ENCODE peak calls at places on chromosomes 16 and 17, in seven cellular contexts. Y is K562, A is T-helper 2 cell, X is HuH-7.5, I is ELF-1, M is neuronal stem cell, Q is EL. G is an unnamed sample.

GRCh38 chr17:83055911-83056582 is 23.4 kb upstream of the METRNL start:
- DNase-seq in I (no peak), Y (no peak), M (no peak), Q (peak), A (no peak), X (no peak), G (peak)

GRCh38 chr16:55703003-55704001 is 47.5 kb downstream of the SLC6A2 start:
- DNase-seq in M (peak), X (no peak), A (no peak), I (peak), Y (peak), Q (peak), G (peak)

GRCh38 chr17:77516902-77517301 is 376.1 kb downstream of the SEC14L1 start:
- DNase-seq in I (peak), M (no peak), X (no peak), A (no peak), Q (peak), Y (no peak), G (peak)

GRCh38 chr17:42679001-42679491 is 2.3 kb upstream of the PLEKHH3 start:
- DNase-seq in X (peak), A (no peak), Y (peak), I (peak), M (no peak), Q (peak), G (peak)

GRCh38 chr17:19646788-19647696 is 1.5 kb upstream of the ALDH3A2 start:
- DNase-seq in M (no peak), A (no peak), Q (peak), Y (no peak), I (peak), X (no peak), G (peak)

GRCh38 chr16:82031116-82032084 is 3.7 kb upstream of the HSD17B2 start:
- DNase-seq in X (peak), M (peak), A (no peak), Y (peak), Q (peak), I (peak), G (peak)

GRCh38 chr16:73082608-73083007 is 34.7 kb upstream of the ZFHX3 start:
- DNase-seq in Y (no peak), A (no peak), Q (peak), I (peak), X (no peak), M (no peak), G (peak)

GRCh38 chr17:62781826-62782225 is 26.3 kb downstream of the MARCHF10 start:
- DNase-seq in I (no peak), Q (peak), Y (no peak), A (no peak), X (no peak), M (no peak), G (peak)

GRCh38 chr16:55116165-55116894 is 185.7 kb downstream of the IRX5 start:
- DNase-seq in A (no peak), Q (peak), M (no peak), I (no peak), X (no peak), Y (no peak), G (no peak)

GRCh38 chr17:9212376-9213310 is 191.3 kb downstream of the NTN1 start:
- DNase-seq in I (no peak), Q (no peak), Y (no peak), A (no peak), M (no peak), X (no peak), G (no peak)

GRCh38 chr16:57268804-57269800 is 15.4 kb downstream of the PLLP start:
- DNase-seq in M (no peak), Q (no peak), A (no peak), X (peak), Y (peak), I (peak), G (no peak)

GRCh38 chr17:1005361-1005946 is 8.5 kb downstream of the TIMM22 start:
- DNase-seq in M (no peak), X (no peak), Q (no peak), A (no peak), Y (no peak), I (no peak), G (peak)

GRCh38 chr17:12107905-12108304 is 87.2 kb downstream of the MAP2K4 start:
- DNase-seq in Q (peak), A (no peak), I (no peak), M (no peak), Y (no peak), X (no peak), G (peak)

GRCh38 chr16:2015117-2015946 is 4.3 kb upstream of the NPW start:
- DNase-seq in Y (no peak), X (no peak), Q (no peak), M (no peak), I (no peak), A (no peak), G (no peak)

GRCh38 chr17:20125724-20126123 is 116.6 kb downstream of the SPECC1 start:
- DNase-seq in I (no peak), Y (no peak), A (no peak), M (no peak), X (no peak), Q (no peak), G (no peak)

GRCh38 chr16:59259074-59259963 is 525.2 kb upstream of the GOT2 start:
- DNase-seq in A (no peak), I (no peak), Q (no peak), M (no peak), Y (no peak), X (no peak), G (no peak)

GRCh38 chr17:78159575-78160158 is 8.7 kb upstream of the SYNGR2 start:
- DNase-seq in A (no peak), M (no peak), Y (no peak), Q (peak), I (no peak), X (no peak), G (peak)

GRCh38 chr16:16059895-16060590 is 110.6 kb downstream of the ABCC1 start:
- DNase-seq in Y (no peak), X (no peak), A (no peak), Q (no peak), M (no peak), I (no peak), G (no peak)

GRCh38 chr17:74380959-74381808 is 13.9 kb downstream of the GPR142 start:
- DNase-seq in Q (no peak), M (no peak), I (no peak), A (no peak), X (no peak), Y (no peak), G (no peak)

GRCh38 chr17:51848451-51848850 is 310.1 kb downstream of the CA10 start:
- DNase-seq in Y (no peak), Q (peak), I (no peak), X (no peak), A (no peak), M (no peak), G (peak)

GRCh38 chr17:76523084-76524037 is 14.1 kb downstream of the CYGB start:
- DNase-seq in M (peak), Y (peak), A (peak), Q (peak), I (peak), X (peak), G (no peak)

GRCh38 chr16:19138601-19139000 is 24.8 kb downstream of the ITPRIPL2 start:
- DNase-seq in Q (peak), M (no peak), X (no peak), A (no peak), I (no peak), Y (no peak), G (no peak)

GRCh38 chr16:86751081-86752030 is 173.0 kb downstream of the FOXL1 start:
- DNase-seq in Y (no peak), A (no peak), M (no peak), I (no peak), X (no peak), Q (peak), G (peak)

GRCh38 chr16:67112591-67113399 is 3.1 kb downstream of the PHAF1 start:
- DNase-seq in Y (no peak), Q (no peak), M (no peak), I (peak), A (no peak), X (no peak), G (no peak)

GRCh38 chr17:7217113-7217987 is 2.3 kb downstream of the DLG4 start:
- DNase-seq in I (no peak), A (no peak), X (no peak), Q (peak), Y (peak), M (no peak), G (peak)